ENCODE peak calls at places on chromosome 6, in four cellular contexts. E is cardiac muscle cell, W is EH, D is HEK293T. M is an unnamed sample.

GRCh38 chr6:112485813-112486212 is 138.7 kb downstream of the RFPL4B start:
- DNase-seq in E (peak; percentile 43), W (peak; percentile 25), D (no peak), M (no peak)

GRCh38 chr6:117477988-117478852 is 4.3 kb upstream of the DCBLD1 start:
- DNase-seq in E (no peak), W (peak; percentile 27), D (no peak), M (peak; percentile 34)

GRCh38 chr6:128807577-128807976 is 75.4 kb upstream of the LAMA2 start:
- DNase-seq in E (peak; percentile 74), W (peak; percentile 60), D (peak; percentile 18), M (no peak)

GRCh38 chr6:46170357-46171289 is at the start of gene ENPP5:
- DNase-seq in E (peak; percentile 41), W (no peak), D (peak; percentile 89), M (peak; percentile 99)

GRCh38 chr6:3869284-3869631 is 20.1 kb downstream of the FAM50B start:
- DNase-seq in E (no peak), W (no peak), D (no peak), M (no peak)

GRCh38 chr6:142507065-142507464 is 205.3 kb downstream of the ADGRG6 start:
- DNase-seq in E (no peak), W (no peak), D (no peak), M (no peak)

GRCh38 chr6:69789573-69789972 is 7.2 kb downstream of the LMBRD1 start:
- DNase-seq in E (no peak), W (no peak), D (no peak), M (no peak)

GRCh38 chr6:56456785-56457184 is 185.9 kb downstream of the DST start:
- DNase-seq in E (no peak), W (no peak), D (no peak), M (no peak)

GRCh38 chr6:42271834-42272805 is 54.5 kb upstream of the MRPS10 start:
- DNase-seq in E (no peak), W (no peak), D (no peak), M (no peak)

GRCh38 chr6:140183881-140184280 is 809.4 kb upstream of the CITED2 start:
- DNase-seq in E (no peak), W (peak; percentile 92), D (no peak), M (no peak)

GRCh38 chr6:159151266-159151855 is 17.8 kb upstream of the FNDC1 start:
- DNase-seq in E (peak; percentile 76), W (peak; percentile 57), D (peak; percentile 71), M (peak; percentile 49)

M was measured in WERI-Rb-1.